ENCODE peak calls at places on chromosomes 1 and 21, in ten cellular contexts. B, J, R, V, S, E, O, L, N and U are unnamed samples.

GRCh38 chr21:31557421-31557955 is 102.0 kb upstream of the SOD1 start:
- DNase-seq in B (no peak), J (peak; percentile 72), R (no peak), V (no peak), S (peak; percentile 33), E (peak; percentile 14), O (peak; percentile 39), L (no peak), N (no peak), U (peak; percentile 58)

GRCh38 chr21:45819478-45820170 is 161.9 kb upstream of the COL6A1 start:
- DNase-seq in B (no peak), J (no peak), R (no peak), V (no peak), S (no peak), E (no peak), O (peak; percentile 14), L (no peak), N (peak; percentile 71), U (peak; percentile 81)

GRCh38 chr1:52416811-52417210 is 12.4 kb downstream of the PRPF38A start:
- DNase-seq in B (no peak), J (no peak), R (no peak), V (no peak), S (no peak), E (no peak), O (no peak), L (no peak), N (no peak), U (no peak)

GRCh38 chr1:228937851-228938247 is 202.6 kb downstream of the RHOU start:
- DNase-seq in B (peak; percentile 9), J (peak; percentile 32), R (no peak), V (peak; percentile 44), S (no peak), E (no peak), O (no peak), L (no peak), N (peak; percentile 87), U (no peak)

GRCh38 chr21:45341779-45342178 is 54.1 kb upstream of the POFUT2 start:
- DNase-seq in B (peak; percentile 55), J (no peak), R (no peak), V (no peak), S (no peak), E (no peak), O (no peak), L (no peak), N (no peak), U (no peak)

GRCh38 chr1:1202831-1203560 is 3.4 kb downstream of the TNFRSF18 start:
- DNase-seq in B (no peak), J (no peak), R (no peak), V (no peak), S (no peak), E (no peak), O (no peak), L (no peak), N (no peak), U (peak; percentile 88)

GRCh38 chr1:147272042-147272441 is 29.6 kb downstream of the CHD1L start:
- DNase-seq in B (no peak), J (no peak), R (no peak), V (no peak), S (no peak), E (no peak), O (no peak), L (no peak), N (no peak), U (no peak)

GRCh38 chr21:38499296-38499695 is 1.0 kb upstream of the ERG start:
- DNase-seq in B (peak; percentile 60), J (no peak), R (no peak), V (no peak), S (no peak), E (no peak), O (no peak), L (no peak), N (no peak), U (no peak)

DNA sequence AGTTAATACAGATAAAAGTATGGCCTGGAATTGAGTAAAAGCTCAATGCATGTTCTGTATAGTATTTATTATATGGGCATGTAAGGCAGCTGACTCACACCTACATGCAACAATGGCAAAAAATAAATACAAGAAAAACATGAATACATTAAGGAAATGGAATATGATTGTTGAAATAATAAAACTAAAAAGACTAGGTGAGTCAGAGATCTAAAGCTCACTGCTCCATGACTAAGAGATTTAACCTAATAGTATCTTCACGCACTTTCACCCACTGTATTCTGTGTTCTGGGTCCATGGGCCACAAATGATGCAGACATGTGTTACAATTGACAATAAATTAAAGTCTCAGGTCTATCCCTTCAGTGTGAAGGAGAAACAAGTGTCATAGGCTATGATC is 607.0 kb downstream of the AGBL4 start:
- DNase-seq in B (no peak), J (no peak), R (no peak), V (no peak), S (no peak), E (no peak), O (no peak), L (no peak), N (no peak), U (no peak)
- H3K9me3 ChIP-seq in B (no peaks in the 10 kb centered on the region), J (peaks cover 39% of the 10 kb centered on the region), R (no peaks in the 10 kb centered on the region), V (no peaks in the 10 kb centered on the region), S (peaks cover 2% of the 10 kb centered on the region), E (no peaks in the 10 kb centered on the region), O (no peaks in the 10 kb centered on the region), L (no peaks in the 10 kb centered on the region), N (no peaks in the 10 kb centered on the region), U (no peaks in the 10 kb centered on the region)

GRCh38 chr1:66242646-66243547 is 291.1 kb upstream of the SGIP1 start:
- DNase-seq in B (peak; percentile 86), J (peak; percentile 90), R (peak; percentile 86), V (peak; percentile 89), S (peak; percentile 90), E (peak; percentile 83), O (peak; percentile 90), L (no peak), N (no peak), U (no peak)

GRCh38 chr1:66246371-66247262 is 287.3 kb upstream of the SGIP1 start:
- DNase-seq in B (peak; percentile 51), J (no peak), R (no peak), V (no peak), S (no peak), E (no peak), O (no peak), L (no peak), N (no peak), U (peak; percentile 6)

GRCh38 chr1:66247415-66248208 is 286.3 kb upstream of the SGIP1 start:
- DNase-seq in B (no peak), J (no peak), R (no peak), V (no peak), S (no peak), E (no peak), O (no peak), L (no peak), N (no peak), U (no peak)

GRCh38 chr1:66243548-66244130 is 290.3 kb upstream of the SGIP1 start:
- DNase-seq in B (peak; percentile 46), J (no peak), R (no peak), V (no peak), S (no peak), E (no peak), O (no peak), L (no peak), N (no peak), U (no peak)

GRCh38 chr1:66244429-66244828 is 289.5 kb upstream of the SGIP1 start:
- DNase-seq in B (peak; percentile 46), J (no peak), R (no peak), V (no peak), S (no peak), E (no peak), O (no peak), L (no peak), N (no peak), U (no peak)
- H3K4me1 ChIP-seq in B (peaks cover 8% of the 10 kb centered on the region), J (no peaks in the 10 kb centered on the region), R (no peaks in the 10 kb centered on the region), V (no peaks in the 10 kb centered on the region), S (no peaks in the 10 kb centered on the region), E (no peaks in the 10 kb centered on the region), O (no peaks in the 10 kb centered on the region), L (peaks cover 8% of the 10 kb centered on the region), N (peaks cover 10% of the 10 kb centered on the region), U (peaks cover 24% of the 10 kb centered on the region)

GRCh38 chr1:183023146-183023600 is at the start of gene LAMC1:
- DNase-seq in B (peak; percentile 82), J (peak; percentile 97), R (peak; percentile 84), V (peak; percentile 83), S (peak; percentile 93), E (peak; percentile 88), O (peak; percentile 80), L (no peak), N (no peak), U (peak; percentile 97)

GRCh38 chr1:183022202-183023145 is 746 bp upstream of the LAMC1 start:
- DNase-seq in B (peak; percentile 96), J (peak; percentile 92), R (peak; percentile 84), V (peak; percentile 89), S (peak; percentile 69), E (peak; percentile 56), O (peak; percentile 89), L (peak; percentile 49), N (peak; percentile 98), U (peak; percentile 93)

GRCh38 chr1:183024352-183025337 is 1.4 kb downstream of the LAMC1 start:
- DNase-seq in B (no peak), J (peak; percentile 38), R (peak; percentile 41), V (no peak), S (no peak), E (no peak), O (no peak), L (no peak), N (no peak), U (peak; percentile 57)

GRCh38 chr1:183021405-183022201 is 1.6 kb upstream of the LAMC1 start:
- DNase-seq in B (no peak), J (no peak), R (no peak), V (no peak), S (no peak), E (no peak), O (no peak), L (no peak), N (no peak), U (no peak)

GRCh38 chr1:183023601-183024351 is 556 bp downstream of the LAMC1 start:
- DNase-seq in B (peak; percentile 55), J (peak; percentile 84), R (peak; percentile 87), V (peak; percentile 63), S (peak; percentile 74), E (peak; percentile 87), O (peak; percentile 84), L (no peak), N (no peak), U (peak; percentile 83)
- TF ChIP-seq CTCF in B (peak; percentile 51), J (peak; percentile 57), R (peak; percentile 71), V (peak; percentile 57), S (peak; percentile 50), E (peak; percentile 65), O (peak; percentile 28), L (peak; percentile 68), N (no peak), U (peak; percentile 32)

GRCh38 chr1:187042538-187042937 is 213.8 kb downstream of the PLA2G4A start:
- DNase-seq in B (no peak), J (no peak), R (no peak), V (no peak), S (no peak), E (no peak), O (no peak), L (no peak), N (no peak), U (no peak)

GRCh38 chr1:187044393-187044792 is 215.6 kb downstream of the PLA2G4A start:
- DNase-seq in B (no peak), J (no peak), R (no peak), V (no peak), S (no peak), E (no peak), O (no peak), L (no peak), N (no peak), U (no peak)

GRCh38 chr1:187045371-187045770 is 216.6 kb downstream of the PLA2G4A start:
- DNase-seq in B (no peak), J (peak; percentile 6), R (no peak), V (no peak), S (no peak), E (no peak), O (no peak), L (no peak), N (no peak), U (no peak)

GRCh38 chr1:187047298-187047697 is 218.5 kb downstream of the PLA2G4A start:
- DNase-seq in B (no peak), J (peak; percentile 27), R (no peak), V (no peak), S (no peak), E (no peak), O (no peak), L (no peak), N (no peak), U (no peak)

DNA sequence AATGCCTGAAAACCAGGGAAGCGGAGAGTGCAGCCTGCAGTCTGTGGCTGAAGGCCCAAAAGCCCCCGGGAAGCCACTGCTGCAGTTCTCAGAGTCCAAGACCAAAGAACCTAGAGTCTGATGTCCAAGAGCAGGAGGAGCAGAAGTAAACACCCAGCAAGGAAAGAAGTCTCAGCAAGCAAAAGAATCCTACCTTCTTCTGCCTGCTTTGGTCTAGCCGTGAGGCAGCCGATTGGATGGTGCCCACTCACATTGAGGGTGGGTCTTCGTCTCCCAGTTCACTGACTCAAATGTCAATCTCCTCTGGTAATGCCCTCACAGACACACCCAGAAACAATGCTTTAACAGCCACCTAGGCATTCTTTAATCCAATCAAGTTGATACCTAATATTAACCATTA is 217.5 kb downstream of the PLA2G4A start:
- DNase-seq in B (no peak), J (no peak), R (no peak), V (no peak), S (no peak), E (no peak), O (no peak), L (no peak), N (no peak), U (no peak)
- H3K9me3 ChIP-seq in B (no peaks in the 10 kb centered on the region), J (no peaks in the 10 kb centered on the region), R (no peaks in the 10 kb centered on the region), V (no peaks in the 10 kb centered on the region), S (no peaks in the 10 kb centered on the region), E (no peaks in the 10 kb centered on the region), O (no peaks in the 10 kb centered on the region), L (no peaks in the 10 kb centered on the region), N (no peaks in the 10 kb centered on the region), U (no peaks in the 10 kb centered on the region)